ENCODE peak calls at places on chromosome 3, in five cellular contexts. R is NCI-H524; Z is endothelial cell; D is activated CD4-positive, alpha-beta T cell treated with anti-CD3 and anti-CD28 coated beads, Interleukin-2, amount 50 U/mL, for 48 hours; G is AG09309. H is an unnamed sample.

GRCh38 chr3:40895109-40895508 is 304.2 kb upstream of the CTNNB1 start:
- DNase-seq in R (no peak), Z (no peak), D (no peak), G (no peak), H (no peak)

GRCh38 chr3:14798231-14798630 is 20.5 kb upstream of the FGD5 start:
- DNase-seq in R (no peak), Z (no peak), D (no peak), G (no peak), H (no peak)

GRCh38 chr3:96813820-96814580 is 394 bp upstream of the EPHA6 start:
- DNase-seq in R (peak; percentile 96), Z (peak; percentile 73), D (peak; percentile 17), G (no peak), H (peak; percentile 48)

GRCh38 chr3:107846282-107846852 is 244.5 kb downstream of the CD47 start:
- DNase-seq in R (no peak), Z (peak; percentile 80), D (peak; percentile 60), G (peak; percentile 4), H (peak; percentile 67)

GRCh38 chr3:149020839-149021252 is 29.5 kb downstream of the GYG1 start:
- DNase-seq in R (no peak), Z (no peak), D (peak; percentile 50), G (no peak), H (no peak)

GRCh38 chr3:11845661-11846060 is 1.0 kb downstream of the TAMM41 start:
- DNase-seq in R (no peak), Z (no peak), D (peak; percentile 14), G (no peak), H (no peak)

GRCh38 chr3:99648091-99648490 is 9.7 kb downstream of the COL8A1 start:
- DNase-seq in R (no peak), Z (no peak), D (no peak), G (no peak), H (peak; percentile 62)

GRCh38 chr3:184814214-184814613 is 2.2 kb downstream of the VPS8 start:
- DNase-seq in R (no peak), Z (no peak), D (no peak), G (no peak), H (no peak)

GRCh38 chr3:159829056-159829995 is 159.3 kb upstream of the IL12A start:
- DNase-seq in R (peak; percentile 89), Z (no peak), D (no peak), G (peak; percentile 64), H (peak; percentile 66)

GRCh38 chr3:45546636-45547201 is 47.8 kb upstream of the LIMD1 start:
- DNase-seq in R (no peak), Z (no peak), D (peak; percentile 64), G (no peak), H (no peak)

GRCh38 chr3:38127611-38128302 is 9.2 kb downstream of the ACAA1 start:
- DNase-seq in R (no peak), Z (no peak), D (no peak), G (no peak), H (no peak)

GRCh38 chr3:11238880-11239279 is 33.3 kb upstream of the ATG7 start:
- DNase-seq in R (no peak), Z (no peak), D (no peak), G (peak; percentile 83), H (peak; percentile 60)